ENCODE peak calls at places on chromosomes 16 and 17, in nine cellular contexts. U is suprapubic skin; F is lower leg skin; E is H9; G is GM23338; Y is mesothelial cell of epicardium; O is ovary; Z is CD8-positive, alpha-beta T cell; A is Calu3. K is an unnamed sample.

GRCh38 chr16:65254144-65254543 is 132.3 kb upstream of the CDH11 start:
- DNase-seq in U (no peak), F (no peak), E (no peak), G (no peak), Y (no peak), O (no peak), Z (no peak), A (no peak), K (no peak)

GRCh38 chr17:18187816-18188761 is 4.5 kb downstream of the ALKBH5 start:
- DNase-seq in U (no peak), F (no peak), E (no peak), G (no peak), Y (no peak), O (no peak), Z (no peak), A (no peak), K (no peak)

GRCh38 chr16:85211247-85211910 is 99.1 kb upstream of the CIBAR2 start:
- DNase-seq in U (no peak), F (no peak), E (no peak), G (no peak), Y (no peak), O (no peak), Z (no peak), A (no peak), K (no peak)

GRCh38 chr17:14784997-14785696 is 480.0 kb downstream of the PMP22 start:
- DNase-seq in U (no peak), F (no peak), E (peak; percentile 70), G (peak; percentile 13), Y (no peak), O (no peak), Z (peak; percentile 3), A (peak; percentile 16), K (no peak)

GRCh38 chr17:48819466-48819865 is 2.4 kb upstream of the TTLL6 start:
- DNase-seq in U (no peak), F (no peak), E (no peak), G (no peak), Y (no peak), O (no peak), Z (no peak), A (no peak), K (no peak)

GRCh38 chr17:45895969-45896793 is 1.8 kb downstream of the MAPT start:
- DNase-seq in U (no peak), F (no peak), E (no peak), G (peak; percentile 46), Y (no peak), O (no peak), Z (no peak), A (no peak), K (no peak)

GRCh38 chr17:77392376-77393273 is 251.9 kb downstream of the SEC14L1 start:
- DNase-seq in U (no peak), F (no peak), E (peak; percentile 85), G (peak; percentile 87), Y (no peak), O (peak; percentile 77), Z (no peak), A (peak; percentile 56), K (no peak)

GRCh38 chr17:39818282-39819000 is 45.7 kb downstream of the IKZF3 start:
- DNase-seq in U (no peak), F (no peak), E (no peak), G (no peak), Y (no peak), O (no peak), Z (no peak), A (no peak), K (no peak)

GRCh38 chr16:57383276-57384247 is 11.3 kb downstream of the CX3CL1 start:
- DNase-seq in U (no peak), F (no peak), E (no peak), G (no peak), Y (no peak), O (no peak), Z (no peak), A (peak; percentile 49), K (no peak)

GRCh38 chr16:17590711-17591654 is 120.2 kb upstream of the XYLT1 start:
- DNase-seq in U (no peak), F (no peak), E (no peak), G (no peak), Y (no peak), O (no peak), Z (no peak), A (no peak), K (peak; percentile 22)

GRCh38 chr16:2056077-2056476 is 8.3 kb downstream of the TSC2 start:
- DNase-seq in U (no peak), F (no peak), E (no peak), G (no peak), Y (no peak), O (no peak), Z (no peak), A (no peak), K (no peak)

GRCh38 chr16:2058901-2059300 is 11.1 kb downstream of the TSC2 start:
- DNase-seq in U (no peak), F (no peak), E (no peak), G (no peak), Y (no peak), O (no peak), Z (no peak), A (no peak), K (no peak)

GRCh38 chr16:2057438-2057837 is 9.7 kb downstream of the TSC2 start:
- DNase-seq in U (no peak), F (no peak), E (no peak), G (no peak), Y (no peak), O (no peak), Z (no peak), A (no peak), K (no peak)

GRCh38 chr16:2054543-2055245 is 6.9 kb downstream of the TSC2 start:
- DNase-seq in U (no peak), F (no peak), E (no peak), G (no peak), Y (no peak), O (no peak), Z (no peak), A (peak; percentile 61), K (no peak)

DNA sequence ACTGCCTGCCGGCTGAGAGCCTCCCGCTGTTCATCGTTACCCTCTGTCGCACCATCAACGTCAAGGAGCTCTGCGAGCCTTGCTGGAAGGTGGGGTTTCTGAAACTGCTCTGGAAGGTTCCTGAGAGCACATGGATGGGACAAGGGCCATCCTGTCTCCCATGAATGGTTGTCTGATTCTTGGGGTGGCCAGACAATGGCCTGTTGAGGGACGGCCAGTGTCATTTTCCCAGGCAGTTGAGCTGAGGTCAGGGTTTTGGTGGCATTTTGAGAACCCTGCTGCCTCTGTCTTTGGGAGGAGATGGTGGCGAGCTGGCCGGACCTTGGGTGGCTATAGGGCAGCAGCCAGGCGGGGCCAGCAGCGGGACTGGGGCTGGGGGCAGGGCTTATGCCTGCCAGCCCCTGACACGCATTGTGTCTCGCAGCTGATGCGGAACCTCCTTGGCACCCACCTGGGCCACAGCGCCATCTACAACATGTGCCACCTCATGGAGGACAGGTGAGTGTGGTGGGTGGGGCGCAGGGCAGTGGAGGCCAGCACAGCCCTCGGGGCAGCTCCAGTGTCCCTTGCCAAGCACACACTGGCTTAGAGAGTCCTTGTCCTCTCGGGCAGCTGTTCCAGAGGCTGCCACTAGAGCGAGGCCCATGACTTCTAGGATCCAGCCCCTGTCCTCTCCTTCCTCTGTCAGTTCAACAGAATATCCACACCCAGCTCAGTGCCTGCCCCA is 9.1 kb downstream of the TSC2 start:
- DNase-seq in U (no peak), F (no peak), E (no peak), G (peak; percentile 48), Y (no peak), O (no peak), Z (no peak), A (no peak), K (no peak)
- TF ChIP-seq CTCF in U (no peak), F (no peak), E (peak; percentile 50), G (no peak), Y (no peak), O (no peak), Z (no peak), A (no peak), K (no peak)

DNA sequence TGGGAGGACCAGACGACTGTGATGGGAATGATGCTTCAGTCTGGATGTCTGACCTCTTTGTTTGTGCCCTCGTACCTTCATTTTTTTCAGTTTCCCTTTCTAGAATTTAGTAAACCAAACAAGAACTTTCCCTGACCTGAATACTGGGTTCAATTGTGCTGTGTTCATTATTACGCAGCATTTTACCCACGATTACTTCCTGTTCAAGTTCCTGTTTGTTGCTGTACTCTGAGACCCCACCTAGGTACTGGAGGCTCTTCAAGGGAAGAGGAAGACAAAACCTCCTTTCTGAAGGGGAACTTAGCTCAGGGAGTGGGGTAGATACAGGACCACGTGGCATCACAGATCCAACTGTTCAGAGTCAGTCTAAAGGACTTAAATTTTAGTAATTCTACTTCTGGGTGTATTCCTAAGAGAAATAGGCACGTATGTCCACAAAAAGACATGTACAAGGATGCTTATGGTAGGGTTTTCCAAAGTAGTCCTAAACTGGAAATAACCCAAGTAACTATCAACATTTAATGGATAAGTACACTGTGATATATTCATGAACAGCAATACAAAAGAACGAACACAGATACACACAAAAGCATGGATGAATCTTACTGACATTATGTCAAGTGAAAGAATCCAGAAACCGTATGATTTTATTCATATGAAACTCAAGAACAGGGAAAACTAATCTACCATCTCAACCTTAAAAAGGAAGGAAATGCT is 9.1 kb upstream of the PRKCB start:
- DNase-seq in U (no peak), F (peak; percentile 16), E (no peak), G (no peak), Y (no peak), O (no peak), Z (no peak), A (no peak), K (no peak)
- TF ChIP-seq CTCF in U (no peak), F (no peak), E (no peak), G (no peak), Y (no peak), O (no peak), Z (no peak), A (no peak), K (no peak)

GRCh38 chr17:57553991-57554825 is 190.9 kb downstream of the CCDC182 start:
- DNase-seq in U (no peak), F (no peak), E (peak; percentile 82), G (peak; percentile 90), Y (no peak), O (peak; percentile 74), Z (no peak), A (no peak), K (no peak)

GRCh38 chr17:57553525-57553924 is 191.6 kb downstream of the CCDC182 start:
- DNase-seq in U (no peak), F (no peak), E (no peak), G (no peak), Y (no peak), O (no peak), Z (no peak), A (no peak), K (no peak)

GRCh38 chr17:57550671-57551315 is 194.3 kb downstream of the CCDC182 start:
- DNase-seq in U (no peak), F (no peak), E (no peak), G (no peak), Y (no peak), O (no peak), Z (no peak), A (no peak), K (no peak)

GRCh38 chr17:57551321-57552079 is 193.6 kb downstream of the CCDC182 start:
- DNase-seq in U (no peak), F (no peak), E (no peak), G (no peak), Y (no peak), O (no peak), Z (peak; percentile 9), A (no peak), K (no peak)

GRCh38 chr17:57552114-57552601 is 192.9 kb downstream of the CCDC182 start:
- DNase-seq in U (no peak), F (no peak), E (peak; percentile 89), G (peak; percentile 78), Y (peak; percentile 56), O (peak; percentile 65), Z (peak; percentile 8), A (no peak), K (no peak)
- TF ChIP-seq CTCF in U (no peak), F (no peak), E (peak; percentile 81), G (peak; percentile 71), Y (peak; percentile 33), O (peak; percentile 13), Z (no peak), A (no peak), K (no peak)

GRCh38 chr17:7523033-7523432 is 25.8 kb upstream of the TNFSF12 start:
- DNase-seq in U (no peak), F (no peak), E (peak; percentile 93), G (peak; percentile 94), Y (no peak), O (no peak), Z (no peak), A (no peak), K (no peak)
- TF ChIP-seq CTCF in U (peak; percentile 1), F (no peak), E (peak; percentile 83), G (peak; percentile 90), Y (no peak), O (no peak), Z (peak; percentile 66), A (peak; percentile 7), K (peak; percentile 56)